ENCODE peak calls at places on chromosomes 13 and 19, in ten cellular contexts. V, O, A, S, U, Z, P, N, D and W are unnamed samples.

GRCh38 chr13:80830431-80830830 is 489.5 kb upstream of the SPRY2 start:
- DNase-seq in V (no peak), O (no peak), A (no peak), S (no peak), U (no peak), Z (no peak), P (no peak), N (no peak), D (no peak), W (no peak)

GRCh38 chr13:30196025-30196424 is 111.3 kb downstream of the KATNAL1 start:
- DNase-seq in V (no peak), O (no peak), A (no peak), S (peak), U (no peak), Z (peak), P (peak), N (no peak), D (no peak), W (no peak)

GRCh38 chr19:37957176-37957575 is 50.2 kb downstream of the SIPA1L3 start:
- DNase-seq in V (no peak), O (no peak), A (no peak), S (no peak), U (no peak), Z (no peak), P (no peak), N (no peak), D (no peak), W (no peak)

GRCh38 chr13:43405457-43405856 is 381.3 kb downstream of the ENOX1 start:
- DNase-seq in V (no peak), O (no peak), A (no peak), S (peak), U (no peak), Z (peak), P (peak), N (no peak), D (peak), W (no peak)

GRCh38 chr13:108269601-108270328 is at the start of gene TNFSF13B:
- DNase-seq in V (peak), O (peak), A (no peak), S (peak), U (peak), Z (peak), P (peak), N (peak), D (peak), W (peak)

GRCh38 chr13:52345048-52345447 is 60.9 kb downstream of the THSD1 start:
- DNase-seq in V (no peak), O (no peak), A (no peak), S (peak), U (no peak), Z (peak), P (peak), N (no peak), D (no peak), W (no peak)

GRCh38 chr13:48151766-48152165 is 56.9 kb upstream of the MED4 start:
- DNase-seq in V (no peak), O (no peak), A (no peak), S (no peak), U (no peak), Z (no peak), P (no peak), N (no peak), D (no peak), W (no peak)

GRCh38 chr13:57634829-57635165 is 3.3 kb downstream of the PCDH17 start:
- DNase-seq in V (no peak), O (no peak), A (no peak), S (no peak), U (no peak), Z (no peak), P (no peak), N (peak), D (no peak), W (no peak)

GRCh38 chr19:3319643-3320353 is 46.6 kb upstream of the NFIC start:
- DNase-seq in V (no peak), O (no peak), A (no peak), S (peak), U (no peak), Z (no peak), P (peak), N (no peak), D (no peak), W (no peak)

GRCh38 chr13:91639316-91639715 is 240.9 kb downstream of the GPC5 start:
- DNase-seq in V (no peak), O (no peak), A (no peak), S (no peak), U (no peak), Z (no peak), P (no peak), N (no peak), D (no peak), W (no peak)

GRCh38 chr19:52584686-52585085 is 14.6 kb downstream of the ZNF701 start:
- DNase-seq in V (no peak), O (no peak), A (no peak), S (no peak), U (no peak), Z (peak), P (no peak), N (no peak), D (no peak), W (no peak)

GRCh38 chr19:51317381-51317780 is 5.9 kb downstream of the IGLON5 start:
- DNase-seq in V (no peak), O (no peak), A (no peak), S (no peak), U (no peak), Z (no peak), P (no peak), N (no peak), D (no peak), W (no peak)

GRCh38 chr13:94640676-94641075 is 39.0 kb downstream of the GPR180 start:
- DNase-seq in V (no peak), O (no peak), A (no peak), S (peak), U (no peak), Z (peak), P (peak), N (no peak), D (no peak), W (no peak)

GRCh38 chr13:27449081-27449603 is 1.2 kb downstream of the MTIF3 start:
- DNase-seq in V (no peak), O (no peak), A (no peak), S (no peak), U (no peak), Z (no peak), P (no peak), N (no peak), D (no peak), W (no peak)

GRCh38 chr13:22114630-22115311 is 443.9 kb downstream of the FGF9 start:
- DNase-seq in V (no peak), O (peak), A (no peak), S (no peak), U (no peak), Z (no peak), P (no peak), N (no peak), D (no peak), W (no peak)

GRCh38 chr13:33932765-33933406 is 114.9 kb downstream of the RFC3 start:
- DNase-seq in V (no peak), O (no peak), A (no peak), S (peak), U (no peak), Z (peak), P (no peak), N (no peak), D (no peak), W (no peak)

GRCh38 chr19:36331353-36332228 is 47.4 kb downstream of the ZFP14 start:
- DNase-seq in V (peak), O (peak), A (peak), S (peak), U (peak), Z (peak), P (peak), N (peak), D (peak), W (peak)

GRCh38 chr19:46495789-46496099 is at the start of gene PNMA8B:
- DNase-seq in V (no peak), O (peak), A (no peak), S (peak), U (no peak), Z (peak), P (no peak), N (peak), D (no peak), W (peak)

GRCh38 chr13:45021250-45021649 is 31.9 kb downstream of the GPALPP1 start:
- DNase-seq in V (no peak), O (no peak), A (no peak), S (no peak), U (no peak), Z (no peak), P (no peak), N (no peak), D (no peak), W (no peak)

GRCh38 chr13:83019986-83020385 is 862.3 kb downstream of the SLITRK1 start:
- DNase-seq in V (no peak), O (no peak), A (no peak), S (no peak), U (no peak), Z (no peak), P (no peak), N (no peak), D (no peak), W (no peak)

GRCh38 chr19:46601318-46602224 is at the start of gene CALM3:
- DNase-seq in V (no peak), O (no peak), A (no peak), S (no peak), U (no peak), Z (no peak), P (no peak), N (no peak), D (no peak), W (no peak)

GRCh38 chr13:75452564-75452963 is 29.4 kb downstream of the TBC1D4 start:
- DNase-seq in V (no peak), O (no peak), A (no peak), S (no peak), U (no peak), Z (peak), P (peak), N (no peak), D (no peak), W (no peak)

GRCh38 chr19:13892885-13893284 is 13.0 kb downstream of the BRME1 start:
- DNase-seq in V (no peak), O (no peak), A (no peak), S (no peak), U (no peak), Z (no peak), P (no peak), N (no peak), D (peak), W (no peak)

GRCh38 chr13:77528834-77529500 is 6.5 kb upstream of the SCEL start:
- DNase-seq in V (no peak), O (no peak), A (no peak), S (no peak), U (no peak), Z (no peak), P (no peak), N (no peak), D (no peak), W (no peak)

GRCh38 chr19:41920878-41921277 is 7.4 kb downstream of the ERFL start:
- DNase-seq in V (no peak), O (no peak), A (no peak), S (no peak), U (no peak), Z (no peak), P (no peak), N (no peak), D (no peak), W (no peak)
- TF ChIP-seq CTCF in V (no peak), O (no peak), A (no peak), S (no peak), U (no peak), Z (no peak), P (no peak), N (no peak), D (no peak), W (no peak)

GRCh38 chr13:113400621-113401451 is 36.9 kb upstream of the GRTP1 start:
- DNase-seq in V (no peak), O (no peak), A (no peak), S (no peak), U (no peak), Z (no peak), P (no peak), N (peak), D (no peak), W (peak)

GRCh38 chr13:113399755-113400149 is 35.8 kb upstream of the GRTP1 start:
- DNase-seq in V (no peak), O (no peak), A (no peak), S (no peak), U (no peak), Z (no peak), P (no peak), N (no peak), D (no peak), W (no peak)

GRCh38 chr13:113402471-113403254 is 38.7 kb upstream of the GRTP1 start:
- DNase-seq in V (no peak), O (no peak), A (no peak), S (no peak), U (no peak), Z (no peak), P (no peak), N (no peak), D (no peak), W (peak)

GRCh38 chr13:113403255-113404104 is 39.5 kb upstream of the GRTP1 start:
- DNase-seq in V (no peak), O (no peak), A (no peak), S (no peak), U (no peak), Z (no peak), P (no peak), N (no peak), D (no peak), W (no peak)

GRCh38 chr13:113401452-113402415 is 37.8 kb upstream of the GRTP1 start:
- DNase-seq in V (no peak), O (no peak), A (no peak), S (no peak), U (no peak), Z (no peak), P (no peak), N (no peak), D (no peak), W (peak)
- H3K4me3 ChIP-seq in V (no peak), O (no peak), A (no peak), S (no peak), U (no peak), Z (no peak), P (no peak), N (no peak), D (no peak), W (no peak)

GRCh38 chr19:33785795-33786194 is 10.9 kb upstream of the KCTD15 start:
- DNase-seq in V (no peak), O (no peak), A (no peak), S (peak), U (no peak), Z (peak), P (peak), N (no peak), D (no peak), W (no peak)
- TF ChIP-seq CTCF in V (no peak), O (no peak), A (no peak), S (no peak), U (no peak), Z (no peak), P (no peak), N (no peak), D (no peak), W (no peak)

DNA sequence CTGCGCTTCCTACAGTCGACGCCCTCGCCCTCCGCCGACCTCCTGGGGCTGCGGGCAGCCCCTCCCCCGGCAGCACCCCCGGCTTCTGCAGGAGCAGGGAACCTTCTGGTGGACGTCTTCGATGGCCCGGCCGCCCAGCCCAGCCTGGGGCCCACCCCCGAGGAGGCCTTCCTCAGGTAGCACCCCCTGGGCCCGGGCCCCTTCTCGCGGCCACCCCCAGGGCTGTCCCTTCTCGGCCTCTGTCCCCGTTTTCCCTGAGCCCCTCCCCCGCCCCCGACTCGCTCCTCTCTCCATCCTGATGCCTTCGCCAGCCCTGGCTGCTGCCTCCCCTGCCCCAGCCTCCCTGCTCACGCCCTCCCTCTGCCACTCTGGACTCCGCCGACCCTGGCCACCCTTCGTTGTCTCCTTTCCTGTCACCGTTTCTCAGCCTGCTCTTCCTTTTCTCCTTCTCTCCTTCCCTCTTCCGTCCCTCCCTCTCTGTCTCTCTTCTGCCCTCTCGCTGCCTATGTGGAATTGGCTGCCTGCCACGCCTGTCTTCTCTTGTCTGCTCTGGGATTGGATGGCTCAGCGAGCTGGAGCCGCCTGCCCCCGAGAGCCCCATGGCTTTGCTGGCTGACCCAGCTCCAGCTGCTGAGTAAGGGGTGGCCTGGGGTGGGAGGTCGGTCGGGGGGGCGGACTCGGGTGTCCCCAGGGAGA is 11.0 kb downstream of the FUZ start:
- DNase-seq in V (peak), O (peak), A (peak), S (peak), U (no peak), Z (peak), P (peak), N (peak), D (no peak), W (peak)
- H3K4me3 ChIP-seq in V (peak), O (no peak), A (peak), S (peak), U (no peak), Z (peak), P (peak), N (peak), D (no peak), W (peak)

DNA sequence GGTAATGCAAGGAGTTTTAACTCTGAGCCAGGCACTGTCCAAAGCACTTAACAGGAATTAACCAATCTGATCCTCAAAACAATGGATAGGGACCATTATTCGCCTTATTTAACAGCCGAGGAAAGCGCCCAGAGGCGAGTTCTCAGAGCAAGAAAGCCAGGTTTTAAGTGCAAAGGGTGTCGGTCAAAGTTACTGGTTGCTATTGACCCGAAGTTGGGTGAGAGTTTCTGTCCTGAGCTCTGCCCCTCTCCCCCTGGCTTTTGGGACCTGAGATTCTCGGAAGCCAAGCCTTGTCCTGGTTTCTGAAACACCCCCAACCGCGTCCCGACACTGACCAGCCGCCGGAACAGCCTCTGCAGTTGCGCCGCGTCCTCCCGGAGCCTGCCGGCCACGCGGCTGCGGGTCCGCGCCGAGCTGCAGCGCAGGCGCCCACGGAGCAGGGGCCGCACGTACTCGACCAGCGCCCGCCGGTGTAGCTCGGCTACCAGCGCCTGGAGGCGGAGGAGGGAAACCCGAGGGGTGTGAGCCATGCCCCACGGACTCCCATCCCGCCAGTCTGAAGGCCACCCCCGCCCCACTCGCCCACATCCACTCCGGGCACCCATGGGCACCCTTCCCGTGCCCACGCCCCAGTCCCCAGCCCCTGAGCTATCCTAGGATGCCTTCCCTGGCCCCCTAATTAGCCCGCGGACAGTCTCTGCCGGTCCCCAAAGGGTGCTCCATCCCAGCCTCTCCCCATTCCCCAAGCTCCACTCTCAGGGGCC is 27.8 kb downstream of the EXOC3L2 start:
- DNase-seq in V (no peak), O (no peak), A (no peak), S (no peak), U (no peak), Z (no peak), P (no peak), N (no peak), D (no peak), W (no peak)
- TF ChIP-seq CTCF in V (no peak), O (no peak), A (no peak), S (no peak), U (no peak), Z (no peak), P (no peak), N (no peak), D (no peak), W (no peak)